ENCODE peak calls at places on chromosomes 7 and 10, in eight cellular contexts. F is IMR-90; D is LoVo; H is iPS DF 19.7; O is GOT3; Z is AG09319; A is natural killer cell; L is stimulated activated CD4-positive, alpha-beta T cell treated with anti-CD3 and anti-CD28 coated beads, Interleukin-4, amount 100 ng/mL, for 48 hours. J is an unnamed sample.

GRCh38 chr7:151426486-151426905 is 13.4 kb downstream of the CRYGN start:
- DNase-seq in Z (peak; percentile 65), L (no peak), D (peak; percentile 98), H (no peak), F (peak; percentile 93), A (no peak), O (peak; percentile 46), J (peak; percentile 60)

GRCh38 chr7:50405246-50405645 is 44.9 kb downstream of the FIGNL1 start:
- DNase-seq in O (no peak), H (no peak), A (no peak), Z (no peak), F (no peak), L (no peak), D (no peak), J (no peak)

GRCh38 chr7:6248581-6248980 is 23.8 kb downstream of the CYTH3 start:
- DNase-seq in Z (no peak), F (peak; percentile 88), A (no peak), O (no peak), L (no peak), H (no peak), D (no peak), J (no peak)

GRCh38 chr7:119783799-119784198 is 489.2 kb upstream of the KCND2 start:
- DNase-seq in D (no peak), O (no peak), A (no peak), Z (no peak), L (no peak), H (no peak), F (peak; percentile 0), J (no peak)

GRCh38 chr10:24168258-24169170 is 40.4 kb upstream of the KIAA1217 start:
- DNase-seq in Z (no peak), F (no peak), D (no peak), O (no peak), A (no peak), L (no peak), H (no peak), J (no peak)

GRCh38 chr10:79404231-79404609 is 41.2 kb downstream of the ZCCHC24 start:
- DNase-seq in L (no peak), H (no peak), D (no peak), Z (peak; percentile 75), A (no peak), F (peak; percentile 76), O (peak; percentile 29), J (peak; percentile 41)

GRCh38 chr10:32104181-32104580 is 48.0 kb upstream of the KIF5B start:
- DNase-seq in F (no peak), A (no peak), Z (no peak), D (no peak), L (no peak), H (no peak), O (no peak), J (no peak)

GRCh38 chr7:42272793-42273665 is 36.0 kb upstream of the GLI3 start:
- DNase-seq in Z (no peak), L (no peak), A (no peak), F (peak; percentile 59), D (peak; percentile 24), O (no peak), H (peak; percentile 23), J (no peak)

GRCh38 chr10:126060232-126060935 is 164.0 kb downstream of the FANK1 start:
- DNase-seq in O (peak; percentile 32), D (no peak), H (no peak), L (no peak), F (peak; percentile 79), A (no peak), Z (peak; percentile 46), J (no peak)

GRCh38 chr7:40437936-40438634 is 303.3 kb downstream of the SUGCT start:
- DNase-seq in Z (no peak), A (no peak), L (no peak), H (no peak), O (no peak), D (no peak), F (peak; percentile 20), J (no peak)

J was measured in transverse colon.